ENCODE peak calls at places on chromosomes 4 and X, in seven cellular contexts. C, Z, S, D, G, I and U are unnamed samples.

GRCh38 chrX:7071390-7071789 is 76.1 kb upstream of the STS start:
- DNase-seq in C (no peak), Z (no peak), S (no peak), D (no peak), G (no peak), I (no peak), U (no peak)

GRCh38 chrX:74382613-74383012 is 38.7 kb upstream of the SLC16A2 start:
- DNase-seq in C (peak), Z (peak), S (peak), D (peak), G (peak), I (peak), U (peak)

GRCh38 chrX:107672955-107673378 is 44.7 kb downstream of the PRPS1 start:
- DNase-seq in C (peak), Z (peak), S (peak), D (peak), G (peak), I (peak), U (peak)

GRCh38 chr4:68373513-68373912 is 23.6 kb upstream of the YTHDC1 start:
- DNase-seq in C (no peak), Z (peak), S (peak), D (peak), G (peak), I (peak), U (peak)

GRCh38 chr4:165738571-165738970 is 134.5 kb upstream of the TLL1 start:
- DNase-seq in C (no peak), Z (no peak), S (no peak), D (no peak), G (no peak), I (no peak), U (no peak)

GRCh38 chrX:100647095-100647494 is 3.1 kb downstream of the SRPX2 start:
- DNase-seq in C (no peak), Z (no peak), S (no peak), D (no peak), G (no peak), I (no peak), U (no peak)

GRCh38 chr4:145956288-145956890 is 17.8 kb upstream of the ZNF827 start:
- DNase-seq in C (peak), Z (no peak), S (peak), D (peak), G (no peak), I (peak), U (peak)

GRCh38 chr4:40608628-40609027 is 21.0 kb downstream of the RBM47 start:
- DNase-seq in C (no peak), Z (no peak), S (no peak), D (no peak), G (no peak), I (no peak), U (no peak)

GRCh38 chr4:73019462-73020047 is 50.0 kb downstream of the COX18 start:
- DNase-seq in C (peak), Z (no peak), S (peak), D (no peak), G (no peak), I (no peak), U (no peak)

GRCh38 chr4:184417802-184418511 is 56.4 kb downstream of the IRF2 start:
- DNase-seq in C (no peak), Z (no peak), S (peak), D (no peak), G (no peak), I (no peak), U (no peak)

GRCh38 chr4:5266991-5267390 is 215.7 kb downstream of the STK32B start:
- DNase-seq in C (no peak), Z (no peak), S (no peak), D (no peak), G (no peak), I (no peak), U (no peak)

GRCh38 chr4:169404959-169405358 is 134.2 kb upstream of the SH3RF1 start:
- DNase-seq in C (no peak), Z (no peak), S (no peak), D (no peak), G (no peak), I (no peak), U (no peak)

GRCh38 chrX:48046846-48047245 is 24.6 kb downstream of the ZNF630 start:
- DNase-seq in C (no peak), Z (no peak), S (no peak), D (no peak), G (no peak), I (no peak), U (no peak)

GRCh38 chrX:51496501-51497291 is at the start of gene NUDT11:
- DNase-seq in C (peak), Z (peak), S (peak), D (peak), G (peak), I (peak), U (peak)

GRCh38 chrX:39693298-39693697 is 404.5 kb downstream of the BCOR start:
- DNase-seq in C (peak), Z (no peak), S (peak), D (no peak), G (no peak), I (no peak), U (no peak)

GRCh38 chr4:41132055-41132683 is 82.2 kb downstream of the APBB2 start:
- DNase-seq in C (no peak), Z (no peak), S (no peak), D (no peak), G (no peak), I (peak), U (no peak)

GRCh38 chrX:138128025-138128671 is 562.2 kb downstream of the ZIC3 start:
- DNase-seq in C (no peak), Z (no peak), S (peak), D (no peak), G (no peak), I (no peak), U (no peak)

GRCh38 chr4:169314906-169315305 is 44.1 kb upstream of the SH3RF1 start:
- DNase-seq in C (peak), Z (peak), S (peak), D (no peak), G (no peak), I (peak), U (peak)

GRCh38 chrX:131270085-131270484 is 19.0 kb downstream of the IGSF1 start:
- DNase-seq in C (no peak), Z (no peak), S (no peak), D (no peak), G (no peak), I (no peak), U (no peak)